ENCODE peak calls at places on chromosomes 11 and 22, in four cellular contexts. G is keratinocyte; U is fibroblast of pulmonary artery; R is CD8-positive, alpha-beta T cell. K is an unnamed sample.

GRCh38 chr11:84930863-84931262 is 696.3 kb downstream of the DLG2 start:
- DNase-seq in G (no peak), U (no peak), R (no peak), K (no peak)

GRCh38 chr22:29744902-29745301 is 21.9 kb downstream of the ZMAT5 start:
- DNase-seq in G (peak), U (peak), R (no peak), K (no peak)

GRCh38 chr22:48099671-48100070 is 1337.2 kb downstream of the TBC1D22A start:
- DNase-seq in G (no peak), U (no peak), R (no peak), K (no peak)

GRCh38 chr11:66036334-66036710 is 10.0 kb upstream of the CATSPER1 start:
- DNase-seq in G (no peak), U (no peak), R (no peak), K (no peak)

GRCh38 chr11:101880208-101880607 is 34.6 kb upstream of the CEP126 start:
- DNase-seq in G (no peak), U (peak), R (no peak), K (no peak)

GRCh38 chr11:84541711-84542340 is 1085.3 kb downstream of the DLG2 start:
- DNase-seq in G (no peak), U (peak), R (no peak), K (no peak)

GRCh38 chr11:28086569-28086968 is 21.4 kb downstream of the KIF18A start:
- DNase-seq in G (no peak), U (peak), R (no peak), K (no peak)

GRCh38 chr22:50357222-50357621 is 14.1 kb downstream of the PPP6R2 start:
- DNase-seq in G (no peak), U (no peak), R (no peak), K (no peak)

GRCh38 chr11:86558841-86559240 is 113.6 kb downstream of the ME3 start:
- DNase-seq in G (no peak), U (no peak), R (no peak), K (no peak)

GRCh38 chr11:62539238-62539925 is 7.2 kb downstream of the AHNAK start:
- DNase-seq in G (no peak), U (peak), R (no peak), K (no peak)

GRCh38 chr22:46723882-46724281 is 14.2 kb downstream of the CERK start:
- DNase-seq in G (no peak), U (no peak), R (no peak), K (no peak)

GRCh38 chr11:5380740-5381342 is 2.8 kb upstream of the OR51M1 start:
- DNase-seq in G (peak), U (peak), R (no peak), K (no peak)

GRCh38 chr11:14583252-14584105 is 60.1 kb upstream of the PDE3B start:
- DNase-seq in G (no peak), U (peak), R (no peak), K (no peak)

GRCh38 chr22:22171357-22172218 is 73.0 kb upstream of the VPREB1 start:
- DNase-seq in G (no peak), U (peak), R (no peak), K (no peak)

GRCh38 chr11:19789840-19790710 is 77.4 kb downstream of the NAV2 start:
- DNase-seq in G (no peak), U (peak), R (no peak), K (no peak)

GRCh38 chr22:19855504-19856409 is 1.1 kb upstream of the GNB1L start:
- DNase-seq in G (no peak), U (peak), R (no peak), K (peak)

GRCh38 chr22:22076361-22076760 is 93.8 kb upstream of the TOP3B start:
- DNase-seq in G (no peak), U (no peak), R (no peak), K (no peak)

GRCh38 chr11:47915407-47916137 is 64.8 kb upstream of the PTPRJ start:
- DNase-seq in G (no peak), U (no peak), R (no peak), K (no peak)

GRCh38 chr11:45815747-45816146 is 10.8 kb downstream of the SLC35C1 start:
- DNase-seq in G (no peak), U (peak), R (no peak), K (no peak)

GRCh38 chr11:60872124-60872951 is 5.0 kb downstream of the ZP1 start:
- DNase-seq in G (no peak), U (peak), R (no peak), K (no peak)

GRCh38 chr11:61587541-61587941 is 6.7 kb upstream of the SYT7 start:
- DNase-seq in G (no peak), U (no peak), R (no peak), K (no peak)

DNA sequence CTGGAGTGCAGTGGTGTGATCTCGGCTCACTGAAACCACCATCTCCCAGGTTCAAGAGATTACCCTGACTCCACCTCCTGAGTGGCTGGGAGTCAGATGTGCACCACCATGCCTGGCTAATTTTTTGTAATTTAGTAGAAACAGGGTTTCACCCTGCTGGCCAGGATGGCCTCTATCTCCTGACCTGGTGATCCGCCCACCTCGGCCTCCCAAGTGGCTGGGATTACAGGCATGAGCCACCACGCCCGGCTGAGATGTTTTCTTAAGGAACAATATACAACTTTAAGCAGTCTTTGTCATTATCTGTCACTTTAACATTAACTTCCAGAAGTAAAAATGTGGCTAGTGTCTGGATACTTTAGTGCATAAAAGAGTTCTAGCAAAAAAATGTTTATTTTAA is 272.6 kb upstream of the FAT3 start:
- DNase-seq in G (no peak), U (no peak), R (no peak), K (no peak)
- TF ChIP-seq CTCF in G (no peak), U (no peak), R (no peak), K (no peak)

GRCh38 chr22:24435861-24436351 is 8.5 kb downstream of the ADORA2A start:
- DNase-seq in G (no peak), U (peak), R (no peak), K (no peak)

GRCh38 chr22:24436553-24436952 is 9.2 kb downstream of the ADORA2A start:
- DNase-seq in G (no peak), U (no peak), R (no peak), K (no peak)

GRCh38 chr22:24440270-24440717 is 12.9 kb downstream of the ADORA2A start:
- DNase-seq in G (no peak), U (no peak), R (no peak), K (no peak)

GRCh38 chr22:24437091-24437490 is 9.7 kb downstream of the ADORA2A start:
- DNase-seq in G (no peak), U (no peak), R (no peak), K (no peak)

DNA sequence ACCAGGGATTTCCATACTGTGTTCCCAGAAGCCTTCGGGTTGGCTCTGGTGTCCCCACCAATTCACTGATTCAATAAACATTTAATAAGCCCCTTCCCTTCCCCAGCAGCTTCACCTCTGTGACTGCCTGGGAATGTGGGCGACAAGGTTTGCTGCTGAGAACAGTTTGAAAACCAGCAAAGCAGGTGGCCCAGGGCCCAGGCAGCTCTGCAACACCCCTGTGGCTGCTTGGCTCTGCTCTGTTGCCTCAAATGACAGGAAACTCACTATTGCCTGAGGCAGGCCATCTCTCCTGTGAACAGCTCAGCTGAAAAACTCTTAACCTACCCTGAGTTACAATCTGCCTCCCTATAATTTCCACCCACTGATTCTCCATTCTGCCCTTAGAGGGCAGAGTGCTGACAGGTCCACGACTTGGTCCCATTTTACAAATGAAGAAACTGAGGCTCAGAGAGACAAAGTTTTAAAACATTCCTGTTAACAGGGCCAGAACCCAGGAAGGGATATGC is 10.5 kb downstream of the ADORA2A start:
- DNase-seq in G (no peak), U (no peak), R (no peak), K (no peak)
- TF ChIP-seq CTCF in G (peak), U (peak), R (no peak), K (no peak)

GRCh38 chr11:69585385-69585784 is 55.6 kb upstream of the CCND1 start:
- DNase-seq in G (no peak), U (no peak), R (no peak), K (no peak)

GRCh38 chr11:69580529-69580928 is 60.4 kb upstream of the CCND1 start:
- DNase-seq in G (no peak), U (no peak), R (no peak), K (no peak)

GRCh38 chr11:69587454-69588081 is 53.4 kb upstream of the CCND1 start:
- DNase-seq in G (peak), U (peak), R (no peak), K (no peak)

GRCh38 chr11:69584160-69584559 is 56.8 kb upstream of the CCND1 start:
- DNase-seq in G (no peak), U (no peak), R (no peak), K (no peak)

GRCh38 chr11:69583068-69583467 is 57.9 kb upstream of the CCND1 start:
- DNase-seq in G (no peak), U (no peak), R (no peak), K (no peak)
- TF ChIP-seq CTCF in G (no peak), U (no peak), R (no peak), K (no peak)

GRCh38 chr11:124863137-124863825 is 2.0 kb upstream of the ROBO3 start:
- DNase-seq in G (no peak), U (peak), R (no peak), K (no peak)
- TF ChIP-seq CTCF in G (no peak), U (no peak), R (no peak), K (no peak)

DNA sequence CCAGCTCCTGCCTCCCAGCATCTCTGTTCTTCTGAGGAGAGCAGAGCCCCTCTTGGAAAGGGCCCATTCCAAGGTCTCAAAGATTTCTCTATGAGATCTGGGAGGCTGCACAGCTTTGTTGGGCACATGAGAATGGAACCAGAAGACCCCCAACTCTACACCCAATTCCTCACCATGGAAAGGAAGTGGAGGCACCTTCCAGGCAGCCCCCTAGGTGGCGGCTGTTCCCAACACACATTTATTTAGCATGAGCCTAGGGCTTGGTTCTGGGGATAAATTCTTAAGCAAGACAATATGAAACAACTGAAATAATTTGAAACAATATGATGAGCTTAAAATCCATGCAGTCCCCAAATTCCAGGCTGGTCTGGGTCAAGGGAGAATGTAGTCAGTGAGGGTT is 100.4 kb downstream of the TIMP3 start:
- DNase-seq in G (no peak), U (no peak), R (no peak), K (no peak)
- TF ChIP-seq CTCF in G (no peak), U (no peak), R (no peak), K (no peak)

GRCh38 chr22:31610611-31611010 is 51.4 kb downstream of the PISD start:
- DNase-seq in G (no peak), U (no peak), R (no peak), K (no peak)

GRCh38 chr22:31604746-31605705 is 57.0 kb downstream of the PISD start:
- DNase-seq in G (no peak), U (no peak), R (no peak), K (no peak)

GRCh38 chr22:31609716-31610115 is 52.3 kb downstream of the PISD start:
- DNase-seq in G (no peak), U (no peak), R (no peak), K (no peak)

GRCh38 chr22:31605851-31606585 is 56.0 kb downstream of the PISD start:
- DNase-seq in G (no peak), U (no peak), R (no peak), K (no peak)

GRCh38 chr22:31607696-31608095 is 54.3 kb downstream of the PISD start:
- DNase-seq in G (no peak), U (no peak), R (no peak), K (no peak)
- TF ChIP-seq CTCF in G (no peak), U (no peak), R (no peak), K (no peak)

GRCh38 chr11:104531075-104531474 is 367.1 kb upstream of the PDGFD start:
- DNase-seq in G (no peak), U (no peak), R (no peak), K (no peak)
- TF ChIP-seq CTCF in G (peak), U (peak), R (peak), K (no peak)